ENCODE peak calls at places on chromosomes 13 and 19, in six cellular contexts. One of them, this sample, is unnamed.
A peak's percentile ranks its signal among the peaks of the same experiment; 100 is the strongest.

GRCh38 chr13:20441879-20442278 is 83.8 kb downstream of the CRYL1 start:
- DNase-seq in CD4-positive, alpha-beta T cell: no peak
- DNase-seq in fibroblast of lung: peak; percentile 85
- DNase-seq in osteoblast: peak; percentile 78
- DNase-seq in mucosa of descending colon: no peak
- DNase-seq in heart left ventricle: no peak
- DNase-seq in this sample: no peak

GRCh38 chr19:51271015-51271600 is 20.2 kb downstream of the SIGLECL1 start:
- DNase-seq in CD4-positive, alpha-beta T cell: no peak
- DNase-seq in fibroblast of lung: no peak
- DNase-seq in osteoblast: peak; percentile 14
- DNase-seq in mucosa of descending colon: no peak
- DNase-seq in heart left ventricle: no peak
- DNase-seq in this sample: no peak

GRCh38 chr13:101714195-101714594 is 261.7 kb downstream of the ITGBL1 start:
- DNase-seq in CD4-positive, alpha-beta T cell: no peak
- DNase-seq in fibroblast of lung: no peak
- DNase-seq in osteoblast: no peak
- DNase-seq in mucosa of descending colon: no peak
- DNase-seq in heart left ventricle: no peak
- DNase-seq in this sample: no peak

GRCh38 chr13:71590654-71591148 is 276.3 kb downstream of the DACH1 start:
- DNase-seq in CD4-positive, alpha-beta T cell: no peak
- DNase-seq in fibroblast of lung: no peak
- DNase-seq in osteoblast: no peak
- DNase-seq in mucosa of descending colon: no peak
- DNase-seq in heart left ventricle: no peak
- DNase-seq in this sample: no peak

GRCh38 chr13:111912453-111912866 is 154.5 kb upstream of the SOX1 start:
- DNase-seq in CD4-positive, alpha-beta T cell: no peak
- DNase-seq in fibroblast of lung: no peak
- DNase-seq in osteoblast: peak; percentile 51
- DNase-seq in mucosa of descending colon: no peak
- DNase-seq in heart left ventricle: no peak
- DNase-seq in this sample: no peak

GRCh38 chr13:67238277-67238859 is 8.2 kb upstream of the PCDH9 start:
- DNase-seq in CD4-positive, alpha-beta T cell: no peak
- DNase-seq in fibroblast of lung: peak; percentile 16
- DNase-seq in osteoblast: peak; percentile 71
- DNase-seq in mucosa of descending colon: no peak
- DNase-seq in heart left ventricle: no peak
- DNase-seq in this sample: no peak

GRCh38 chr13:66405908-66406802 is 824.0 kb downstream of the PCDH9 start:
- DNase-seq in CD4-positive, alpha-beta T cell: no peak
- DNase-seq in fibroblast of lung: peak; percentile 93
- DNase-seq in osteoblast: peak; percentile 30
- DNase-seq in mucosa of descending colon: no peak
- DNase-seq in heart left ventricle: no peak
- DNase-seq in this sample: no peak

GRCh38 chr19:43148233-43148632 is 38.1 kb downstream of the PSG5 start:
- DNase-seq in CD4-positive, alpha-beta T cell: no peak
- DNase-seq in fibroblast of lung: peak; percentile 82
- DNase-seq in osteoblast: peak; percentile 21
- DNase-seq in mucosa of descending colon: no peak
- DNase-seq in heart left ventricle: no peak
- DNase-seq in this sample: no peak

GRCh38 chr19:917323-918151 is at the start of gene KISS1R:
- DNase-seq in CD4-positive, alpha-beta T cell: peak; percentile 64
- DNase-seq in fibroblast of lung: no peak
- DNase-seq in osteoblast: peak; percentile 93
- DNase-seq in mucosa of descending colon: peak; percentile 74
- DNase-seq in heart left ventricle: no peak
- DNase-seq in this sample: peak; percentile 58

GRCh38 chr13:42762917-42763316 is 18.5 kb upstream of the FAM216B start:
- DNase-seq in CD4-positive, alpha-beta T cell: no peak
- DNase-seq in fibroblast of lung: peak; percentile 89
- DNase-seq in osteoblast: peak; percentile 78
- DNase-seq in mucosa of descending colon: no peak
- DNase-seq in heart left ventricle: no peak
- DNase-seq in this sample: no peak

GRCh38 chr13:79749985-79750551 is 269.1 kb downstream of the NDFIP2 start:
- DNase-seq in CD4-positive, alpha-beta T cell: no peak
- DNase-seq in fibroblast of lung: peak; percentile 98
- DNase-seq in osteoblast: no peak
- DNase-seq in mucosa of descending colon: no peak
- DNase-seq in heart left ventricle: peak; percentile 57
- DNase-seq in this sample: no peak

GRCh38 chr13:96003304-96003703 is 49.9 kb downstream of the UGGT2 start:
- DNase-seq in CD4-positive, alpha-beta T cell: no peak
- DNase-seq in fibroblast of lung: peak; percentile 16
- DNase-seq in osteoblast: no peak
- DNase-seq in mucosa of descending colon: no peak
- DNase-seq in heart left ventricle: no peak
- DNase-seq in this sample: no peak

GRCh38 chr19:58261600-58261967 is 17.2 kb upstream of the ZNF8 start:
- DNase-seq in CD4-positive, alpha-beta T cell: no peak
- DNase-seq in fibroblast of lung: peak; percentile 20
- DNase-seq in osteoblast: no peak
- DNase-seq in mucosa of descending colon: no peak
- DNase-seq in heart left ventricle: no peak
- DNase-seq in this sample: no peak

GRCh38 chr19:30011051-30011578 is 69.1 kb downstream of the URI1 start:
- DNase-seq in CD4-positive, alpha-beta T cell: no peak
- DNase-seq in fibroblast of lung: no peak
- DNase-seq in osteoblast: no peak
- DNase-seq in mucosa of descending colon: no peak
- DNase-seq in heart left ventricle: no peak
- DNase-seq in this sample: no peak

GRCh38 chr19:3142292-3142670 is 6.4 kb downstream of the GNA15 start:
- DNase-seq in CD4-positive, alpha-beta T cell: no peak
- DNase-seq in fibroblast of lung: peak; percentile 77
- DNase-seq in osteoblast: peak; percentile 98
- DNase-seq in mucosa of descending colon: no peak
- DNase-seq in heart left ventricle: no peak
- DNase-seq in this sample: peak; percentile 75

GRCh38 chr19:18057557-18057956 is 29.2 kb downstream of the IL12RB1 start:
- DNase-seq in CD4-positive, alpha-beta T cell: no peak
- DNase-seq in fibroblast of lung: no peak
- DNase-seq in osteoblast: peak; percentile 66
- DNase-seq in mucosa of descending colon: no peak
- DNase-seq in heart left ventricle: peak; percentile 52
- DNase-seq in this sample: no peak

GRCh38 chr13:51958217-51958547 is 53.1 kb downstream of the ATP7B start:
- DNase-seq in CD4-positive, alpha-beta T cell: no peak
- DNase-seq in fibroblast of lung: no peak
- DNase-seq in osteoblast: no peak
- DNase-seq in mucosa of descending colon: peak; percentile 83
- DNase-seq in heart left ventricle: no peak
- DNase-seq in this sample: no peak

GRCh38 chr13:27967736-27968315 is 1.3 kb downstream of the CDX2 start:
- DNase-seq in CD4-positive, alpha-beta T cell: no peak
- DNase-seq in fibroblast of lung: no peak
- DNase-seq in osteoblast: peak; percentile 85
- DNase-seq in mucosa of descending colon: no peak
- DNase-seq in heart left ventricle: no peak
- DNase-seq in this sample: no peak

GRCh38 chr13:113875829-113876228 is 12.0 kb upstream of the GAS6 start:
- DNase-seq in CD4-positive, alpha-beta T cell: no peak
- DNase-seq in fibroblast of lung: no peak
- DNase-seq in osteoblast: no peak
- DNase-seq in mucosa of descending colon: no peak
- DNase-seq in heart left ventricle: no peak
- DNase-seq in this sample: no peak

GRCh38 chr19:46574533-46574932 is 26.6 kb upstream of the CALM3 start:
- DNase-seq in CD4-positive, alpha-beta T cell: peak; percentile 27
- DNase-seq in fibroblast of lung: peak; percentile 13
- DNase-seq in osteoblast: no peak
- DNase-seq in mucosa of descending colon: no peak
- DNase-seq in heart left ventricle: no peak
- DNase-seq in this sample: no peak

GRCh38 chr13:28494861-28495585 is at the start of gene FLT1:
- DNase-seq in CD4-positive, alpha-beta T cell: peak; percentile 45
- DNase-seq in fibroblast of lung: peak; percentile 32
- DNase-seq in osteoblast: peak; percentile 86
- DNase-seq in mucosa of descending colon: peak; percentile 48
- DNase-seq in heart left ventricle: peak; percentile 89
- DNase-seq in this sample: no peak

GRCh38 chr19:41323023-41323422 is 13.1 kb downstream of the CCDC97 start:
- DNase-seq in CD4-positive, alpha-beta T cell: no peak
- DNase-seq in fibroblast of lung: peak; percentile 77
- DNase-seq in osteoblast: peak; percentile 91
- DNase-seq in mucosa of descending colon: no peak
- DNase-seq in heart left ventricle: no peak
- DNase-seq in this sample: no peak

DNA sequence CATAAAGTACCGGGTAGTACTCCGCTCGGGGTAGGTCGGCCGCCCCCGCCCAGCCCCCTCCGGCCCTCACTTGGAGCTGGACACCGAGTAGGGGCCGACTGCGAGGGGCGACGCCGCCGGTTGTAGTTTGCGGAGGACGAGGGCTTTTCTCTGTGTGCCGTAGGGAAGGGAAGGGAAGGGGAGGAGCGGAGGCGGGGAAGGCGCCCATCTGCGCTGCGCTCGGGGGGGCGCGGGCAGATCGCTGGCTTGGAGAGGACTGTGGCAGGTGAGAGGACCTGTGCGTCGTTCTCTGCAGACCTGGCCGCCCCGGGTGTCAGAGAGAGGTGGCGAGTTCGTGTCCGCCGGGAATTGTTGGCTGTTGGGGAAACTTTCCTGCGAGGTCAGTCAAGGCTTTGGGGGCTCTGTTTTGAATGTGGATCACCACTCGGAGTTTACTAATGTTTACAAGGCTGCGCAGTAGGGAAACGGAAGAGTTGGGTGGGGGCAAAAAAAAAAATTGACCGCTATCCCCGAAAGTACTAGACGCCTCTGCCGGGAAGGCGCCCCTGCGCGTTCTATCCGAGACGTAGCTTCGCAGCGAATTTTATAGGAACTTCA is 1.4 kb downstream of the ING1 start:
- DNase-seq in CD4-positive, alpha-beta T cell: peak; percentile 44
- DNase-seq in fibroblast of lung: peak; percentile 41
- DNase-seq in osteoblast: no peak
- DNase-seq in mucosa of descending colon: peak; percentile 83
- DNase-seq in heart left ventricle: peak; percentile 77
- DNase-seq in this sample: peak; percentile 67
- TF ChIP-seq CTCF in CD4-positive, alpha-beta T cell: no peak
- TF ChIP-seq CTCF in fibroblast of lung: peak; percentile 12
- TF ChIP-seq CTCF in osteoblast: no peak
- TF ChIP-seq CTCF in mucosa of descending colon: no peak
- TF ChIP-seq CTCF in heart left ventricle: no peak
- TF ChIP-seq CTCF in this sample: no peak

DNA sequence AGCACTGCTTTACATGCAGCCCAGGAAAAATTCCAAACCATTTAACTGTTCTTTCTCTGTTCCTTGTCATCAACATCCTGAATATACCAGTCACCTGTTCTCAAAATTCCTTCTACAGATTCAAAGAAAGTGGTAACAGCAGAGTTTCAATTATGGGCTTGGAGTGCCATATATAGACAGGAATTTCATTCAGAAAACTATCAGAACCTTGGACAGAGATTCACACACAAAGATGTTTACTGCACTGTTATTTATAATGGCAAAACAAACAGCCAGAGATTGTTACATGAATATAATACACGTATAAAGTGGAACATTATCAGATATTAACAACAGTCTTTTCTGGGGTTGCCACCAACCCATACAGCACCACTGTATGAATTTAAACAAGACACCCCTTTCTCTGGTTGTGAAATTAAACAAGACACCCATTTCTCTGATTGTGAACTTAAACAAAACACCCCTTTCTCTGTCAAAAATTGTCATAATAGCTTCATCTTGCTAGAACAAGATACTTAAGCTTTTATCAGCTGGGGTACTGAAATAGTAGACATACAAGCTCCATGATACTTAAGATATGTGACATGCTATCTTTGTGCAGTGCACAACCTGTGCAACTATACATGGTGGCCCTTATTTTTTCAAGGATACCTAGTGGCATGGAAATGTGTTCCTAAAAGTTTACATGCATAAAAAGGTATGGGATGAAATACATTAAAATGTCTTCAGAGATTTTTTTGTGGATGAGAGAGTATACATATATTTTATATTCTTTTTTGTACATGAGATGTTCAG is 12.6 kb downstream of the CACNA1A start:
- DNase-seq in CD4-positive, alpha-beta T cell: no peak
- DNase-seq in fibroblast of lung: no peak
- DNase-seq in osteoblast: no peak
- DNase-seq in mucosa of descending colon: no peak
- DNase-seq in heart left ventricle: no peak
- DNase-seq in this sample: no peak
- H3K9me3 ChIP-seq in CD4-positive, alpha-beta T cell: no peaks in the 10 kb centered on the region
- H3K9me3 ChIP-seq in fibroblast of lung: no peaks in the 10 kb centered on the region
- H3K9me3 ChIP-seq in osteoblast: no peaks in the 10 kb centered on the region
- H3K9me3 ChIP-seq in mucosa of descending colon: no peaks in the 10 kb centered on the region
- H3K9me3 ChIP-seq in heart left ventricle: peaks cover 3% of the 10 kb centered on the region
- H3K9me3 ChIP-seq in this sample: no peaks in the 10 kb centered on the region

DNA sequence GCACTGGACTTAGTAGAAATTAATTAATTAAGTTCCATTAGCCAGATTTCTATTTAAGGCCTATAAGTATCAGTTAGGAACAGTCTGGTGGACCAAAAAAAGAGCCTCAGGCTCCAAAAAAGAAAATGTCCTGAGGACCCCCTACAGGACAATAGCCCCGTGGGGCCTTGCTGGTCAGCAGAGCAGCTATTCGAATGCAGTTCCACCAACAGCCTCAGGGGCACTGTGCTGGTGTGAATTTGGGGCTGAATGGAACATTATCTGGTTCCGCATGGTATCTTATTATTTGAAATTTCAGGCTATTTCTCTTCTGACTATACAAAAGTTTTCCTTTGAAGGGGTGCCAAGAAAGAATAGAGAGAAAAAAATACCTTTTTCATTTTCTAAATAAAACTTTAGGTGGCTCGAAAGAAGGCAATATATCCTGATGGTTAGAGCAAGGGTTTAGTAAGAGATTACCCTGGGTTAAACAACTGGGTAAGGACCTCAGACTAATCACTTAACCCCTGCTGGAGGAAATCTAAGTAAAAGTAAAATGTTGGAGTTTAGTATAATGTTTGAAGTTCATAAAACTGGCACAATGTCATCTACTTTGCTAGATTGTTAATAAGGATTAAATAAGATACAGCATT is 147.2 kb downstream of the MIPEP start:
- DNase-seq in CD4-positive, alpha-beta T cell: no peak
- DNase-seq in fibroblast of lung: no peak
- DNase-seq in osteoblast: no peak
- DNase-seq in mucosa of descending colon: no peak
- DNase-seq in heart left ventricle: no peak
- DNase-seq in this sample: no peak
- TF ChIP-seq CTCF in CD4-positive, alpha-beta T cell: peak; percentile 21
- TF ChIP-seq CTCF in fibroblast of lung: no peak
- TF ChIP-seq CTCF in osteoblast: peak; percentile 46
- TF ChIP-seq CTCF in mucosa of descending colon: no peak
- TF ChIP-seq CTCF in heart left ventricle: peak; percentile 47
- TF ChIP-seq CTCF in this sample: peak; percentile 27

DNA sequence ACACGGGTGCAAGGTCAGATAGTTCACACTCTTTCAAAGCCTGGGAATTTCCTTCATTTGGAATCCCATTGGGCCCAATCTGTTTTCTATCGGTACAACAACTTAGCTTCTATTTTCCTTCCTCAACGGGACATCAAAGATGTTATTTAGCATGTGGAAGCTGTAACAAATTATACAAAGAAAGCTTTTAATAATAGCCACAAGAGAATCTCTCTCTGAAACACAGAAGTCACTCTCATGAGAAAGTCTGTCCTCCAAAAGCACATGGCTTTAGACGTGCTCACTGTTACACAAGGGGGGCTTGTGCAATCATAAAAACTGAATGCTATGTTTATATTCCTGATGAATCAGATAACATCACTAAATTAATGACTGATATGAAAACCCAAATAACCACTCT is 28.9 kb upstream of the CYSLTR2 start:
- DNase-seq in CD4-positive, alpha-beta T cell: no peak
- DNase-seq in fibroblast of lung: peak; percentile 10
- DNase-seq in osteoblast: no peak
- DNase-seq in mucosa of descending colon: no peak
- DNase-seq in heart left ventricle: no peak
- DNase-seq in this sample: no peak
- H3K9me3 ChIP-seq in CD4-positive, alpha-beta T cell: peaks cover 20% of the 10 kb centered on the region
- H3K9me3 ChIP-seq in fibroblast of lung: no peaks in the 10 kb centered on the region
- H3K9me3 ChIP-seq in osteoblast: no peaks in the 10 kb centered on the region
- H3K9me3 ChIP-seq in mucosa of descending colon: peaks cover 3% of the 10 kb centered on the region
- H3K9me3 ChIP-seq in heart left ventricle: peaks cover 11% of the 10 kb centered on the region
- H3K9me3 ChIP-seq in this sample: no peaks in the 10 kb centered on the region